ENCODE peak calls at places on chromosomes 7 and 10, in five cellular contexts. M, L, H, I and U are unnamed samples.

GRCh38 chr10:59774451-59774850 is 21.2 kb upstream of the MRLN start:
- DNase-seq in I (no peak), H (no peak), M (no peak), L (no peak), U (no peak)

GRCh38 chr7:11130012-11130411 is 156.3 kb downstream of the PHF14 start:
- DNase-seq in I (no peak), M (no peak), H (peak; percentile 82), L (no peak), U (no peak)

GRCh38 chr10:14820010-14820774 is 17.6 kb downstream of the CDNF start:
- DNase-seq in M (no peak), I (no peak), H (peak; percentile 93), L (no peak), U (no peak)

GRCh38 chr7:150738092-150739044 is 1.1 kb downstream of the GIMAP5 start:
- DNase-seq in M (no peak), L (no peak), H (no peak), I (no peak), U (no peak)

GRCh38 chr10:29946953-29947700 is 112.3 kb downstream of the JCAD start:
- DNase-seq in M (no peak), H (peak; percentile 92), L (no peak), I (peak; percentile 42), U (no peak)

GRCh38 chr10:33487014-33487776 is 152.7 kb upstream of the NRP1 start:
- DNase-seq in H (peak; percentile 45), I (no peak), L (no peak), M (no peak), U (no peak)

GRCh38 chr7:151644554-151644953 is 124.9 kb upstream of the RHEB start:
- DNase-seq in H (no peak), L (no peak), I (no peak), M (no peak), U (no peak)

GRCh38 chr7:33876600-33877274 is 28.6 kb upstream of the BMPER start:
- DNase-seq in I (no peak), H (peak; percentile 48), L (no peak), M (no peak), U (no peak)

GRCh38 chr10:43311794-43312193 is 44.9 kb upstream of the RASGEF1A start:
- DNase-seq in L (no peak), I (no peak), H (no peak), M (no peak), U (no peak)

GRCh38 chr10:91163709-91164474 is 56.6 kb upstream of the PCGF5 start:
- DNase-seq in M (peak; percentile 74), I (peak; percentile 46), H (peak; percentile 87), L (peak; percentile 22), U (peak; percentile 52)

GRCh38 chr10:122567056-122567660 is 6.6 kb downstream of the DMBT1 start:
- DNase-seq in H (peak; percentile 8), M (no peak), L (peak; percentile 57), I (no peak), U (peak; percentile 52)

GRCh38 chr10:102616071-102616770 is 28.1 kb upstream of the TRIM8 start:
- DNase-seq in L (no peak), H (peak; percentile 71), M (no peak), I (peak; percentile 69), U (peak; percentile 78)

GRCh38 chr10:7408003-7408493 is 2.8 kb downstream of the SFMBT2 start:
- DNase-seq in H (peak; percentile 71), M (no peak), I (peak; percentile 75), L (peak; percentile 43), U (peak; percentile 74)

GRCh38 chr10:71819985-71820384 is 31.1 kb downstream of the PSAP start:
- DNase-seq in M (no peak), L (no peak), I (no peak), H (no peak), U (no peak)

GRCh38 chr7:70456729-70457128 is 675.2 kb upstream of the GALNT17 start:
- DNase-seq in L (no peak), I (no peak), H (no peak), M (no peak), U (no peak)

GRCh38 chr10:79153753-79154152 is 85.0 kb downstream of the ZMIZ1 start:
- DNase-seq in M (no peak), I (peak; percentile 84), H (no peak), L (no peak), U (no peak)

GRCh38 chr10:86300399-86300925 is 66.1 kb downstream of the GRID1 start:
- DNase-seq in L (no peak), M (peak; percentile 10), I (no peak), H (no peak), U (no peak)

GRCh38 chr10:111590703-111591102 is 513.9 kb downstream of the ADRA2A start:
- DNase-seq in L (no peak), I (no peak), M (no peak), H (no peak), U (no peak)

GRCh38 chr7:153402721-153403541 is 643.4 kb downstream of the ACTR3B start:
- DNase-seq in H (no peak), I (no peak), L (no peak), M (no peak), U (no peak)

GRCh38 chr10:32153252-32153651 is 97.0 kb upstream of the KIF5B start:
- DNase-seq in M (no peak), L (no peak), I (no peak), H (no peak), U (no peak)

GRCh38 chr10:32156031-32156495 is 99.8 kb upstream of the KIF5B start:
- DNase-seq in H (no peak), I (no peak), M (no peak), L (no peak), U (no peak)

GRCh38 chr10:32153931-32154330 is 97.7 kb upstream of the KIF5B start:
- DNase-seq in H (no peak), I (no peak), L (no peak), M (no peak), U (no peak)

GRCh38 chr10:32151876-32152275 is 95.7 kb upstream of the KIF5B start:
- DNase-seq in L (no peak), M (no peak), I (no peak), H (no peak), U (no peak)

GRCh38 chr10:32155075-32155516 is 98.9 kb upstream of the KIF5B start:
- DNase-seq in M (no peak), L (no peak), H (no peak), I (no peak), U (no peak)
- TF ChIP-seq CTCF in M (no peak), L (no peak), H (no peak), I (no peak), U (no peak)

GRCh38 chr7:35035511-35035921 is 1.8 kb downstream of the DPY19L1 start:
- DNase-seq in L (no peak), M (no peak), H (peak; percentile 46), I (no peak), U (peak; percentile 69)

GRCh38 chr7:35026154-35026553 is 11.1 kb downstream of the DPY19L1 start:
- DNase-seq in L (no peak), I (no peak), H (no peak), M (no peak), U (no peak)

GRCh38 chr7:35029311-35029710 is 8.0 kb downstream of the DPY19L1 start:
- DNase-seq in M (no peak), I (no peak), L (no peak), H (no peak), U (no peak)

GRCh38 chr7:35032166-35032565 is 5.1 kb downstream of the DPY19L1 start:
- DNase-seq in I (no peak), H (no peak), M (no peak), L (no peak), U (no peak)

GRCh38 chr7:35030848-35031247 is 6.4 kb downstream of the DPY19L1 start:
- DNase-seq in I (no peak), H (no peak), L (no peak), M (no peak), U (no peak)
- TF ChIP-seq CTCF in I (no peak), H (no peak), L (no peak), M (no peak), U (no peak)

DNA sequence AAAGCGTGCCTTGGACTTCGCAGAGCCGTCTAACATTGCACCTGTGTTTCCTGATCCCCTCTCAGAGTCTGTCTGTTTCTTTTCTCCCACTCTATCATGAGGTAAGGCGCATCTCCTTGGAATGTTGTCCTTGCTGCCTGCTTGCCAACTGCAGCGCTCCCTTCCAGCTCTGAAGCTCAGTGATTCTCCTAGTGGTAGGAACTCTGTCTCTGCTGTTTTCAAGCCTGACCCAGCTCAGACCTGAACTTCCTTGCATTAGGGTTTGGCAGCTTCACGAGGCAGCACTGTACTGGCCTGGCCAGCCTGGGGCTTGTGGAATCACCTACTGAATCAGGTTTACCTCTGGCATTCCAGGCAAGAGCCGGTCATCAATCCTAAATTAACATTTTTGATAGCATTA is 123.9 kb downstream of the CREB5 start:
- DNase-seq in L (peak; percentile 59), H (peak; percentile 27), I (no peak), M (no peak), U (no peak)
- TF ChIP-seq CTCF in L (no peak), H (peak; percentile 53), I (no peak), M (peak; percentile 61), U (peak; percentile 8)

DNA sequence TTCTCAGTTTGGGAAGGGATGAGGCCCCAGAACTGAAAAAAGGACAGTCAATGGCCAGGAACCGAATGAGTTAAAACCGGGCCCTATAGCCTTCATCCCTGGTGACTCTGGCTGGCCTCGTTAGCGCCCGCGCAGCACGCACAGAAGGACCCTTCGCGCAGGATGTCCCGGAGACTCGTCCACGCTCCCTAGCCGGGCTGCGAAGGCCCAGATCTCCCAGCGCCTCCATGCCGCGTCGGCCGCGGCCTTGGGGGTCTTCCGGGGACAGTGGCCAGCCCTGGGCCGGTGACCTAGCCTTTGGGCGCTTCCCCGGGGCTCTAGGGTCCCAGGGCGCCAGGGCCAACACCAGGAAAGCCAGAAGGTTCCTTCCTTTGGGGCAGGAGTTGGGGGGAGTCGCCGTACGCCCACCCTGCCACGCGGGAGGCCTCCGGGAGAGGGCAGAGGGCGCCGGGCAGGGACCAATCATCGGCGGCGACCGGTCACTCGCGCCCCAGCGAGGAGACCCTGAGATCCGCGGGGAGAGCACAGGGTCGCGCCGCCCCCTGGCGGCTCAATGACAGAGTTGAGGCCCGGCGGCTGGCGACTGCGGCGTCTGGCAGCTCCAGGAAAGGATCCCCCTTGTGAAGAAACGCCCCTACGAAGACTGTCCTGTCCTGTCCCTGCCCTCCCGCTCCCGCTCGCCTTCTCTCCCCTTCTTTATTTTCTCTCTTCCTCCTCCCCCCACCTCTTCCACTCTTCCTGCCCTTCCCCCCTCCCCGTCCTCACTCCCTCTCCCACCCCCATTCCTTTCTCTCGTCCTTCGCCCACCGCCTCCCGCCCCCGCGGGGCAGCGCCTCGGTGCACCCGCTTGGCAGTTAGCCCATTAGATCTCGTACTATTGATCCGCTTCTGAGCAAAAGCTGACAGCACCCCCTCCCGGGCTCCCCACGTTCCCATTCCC is 62.3 kb upstream of the LBX1 start:
- DNase-seq in I (peak; percentile 62), L (peak; percentile 87), H (no peak), M (no peak), U (peak; percentile 87)
- TF ChIP-seq CTCF in I (peak; percentile 65), L (peak; percentile 80), H (peak; percentile 54), M (peak; percentile 48), U (peak; percentile 66)